ENCODE peak calls at places on chromosomes 12 and 14, in eight cellular contexts. One of them, this sample, is unnamed.
A peak's percentile ranks its signal among the peaks of the same experiment; 100 is the strongest.

GRCh38 chr12:79934309-79935020 is 432 bp downstream of the PPP1R12A start:
- DNase-seq in sciatic nerve: no peak
- DNase-seq in trophoblast cell: no peak
- DNase-seq in substantia nigra: peak; percentile 79
- DNase-seq in NCI-H1105: peak; percentile 48
- DNase-seq in Caki2: no peak
- DNase-seq in heart left ventricle: peak; percentile 78
- DNase-seq in ELR: peak; percentile 68
- DNase-seq in this sample: no peak

GRCh38 chr14:69152181-69152943 is 557 bp downstream of the DCAF5 start:
- DNase-seq in trophoblast cell: no peak
- DNase-seq in sciatic nerve: no peak
- DNase-seq in substantia nigra: peak; percentile 53
- DNase-seq in Caki2: no peak
- DNase-seq in ELR: peak; percentile 43
- DNase-seq in NCI-H1105: peak; percentile 38
- DNase-seq in heart left ventricle: peak; percentile 63
- DNase-seq in this sample: peak; percentile 52

GRCh38 chr12:52370906-52371608 is 3.8 kb upstream of the KRT85 start:
- DNase-seq in heart left ventricle: no peak
- DNase-seq in ELR: no peak
- DNase-seq in trophoblast cell: no peak
- DNase-seq in sciatic nerve: peak; percentile 81
- DNase-seq in Caki2: peak; percentile 48
- DNase-seq in substantia nigra: peak; percentile 77
- DNase-seq in NCI-H1105: no peak
- DNase-seq in this sample: peak; percentile 23

GRCh38 chr14:99736600-99737371 is 52.7 kb downstream of the CYP46A1 start:
- DNase-seq in heart left ventricle: peak; percentile 68
- DNase-seq in ELR: no peak
- DNase-seq in trophoblast cell: no peak
- DNase-seq in substantia nigra: no peak
- DNase-seq in NCI-H1105: no peak
- DNase-seq in Caki2: no peak
- DNase-seq in sciatic nerve: peak; percentile 61
- DNase-seq in this sample: no peak

GRCh38 chr12:125299840-125300239 is 234.6 kb downstream of the AACS start:
- DNase-seq in heart left ventricle: no peak
- DNase-seq in sciatic nerve: no peak
- DNase-seq in substantia nigra: no peak
- DNase-seq in trophoblast cell: no peak
- DNase-seq in ELR: no peak
- DNase-seq in Caki2: no peak
- DNase-seq in NCI-H1105: no peak
- DNase-seq in this sample: no peak

GRCh38 chr12:40015360-40015759 is 90.5 kb downstream of the SLC2A13 start:
- DNase-seq in trophoblast cell: no peak
- DNase-seq in heart left ventricle: no peak
- DNase-seq in Caki2: peak; percentile 18
- DNase-seq in NCI-H1105: no peak
- DNase-seq in substantia nigra: no peak
- DNase-seq in ELR: peak; percentile 39
- DNase-seq in sciatic nerve: no peak
- DNase-seq in this sample: no peak

GRCh38 chr14:74941676-74942097 is 13.7 kb downstream of the PGF start:
- DNase-seq in NCI-H1105: no peak
- DNase-seq in ELR: peak; percentile 76
- DNase-seq in Caki2: no peak
- DNase-seq in substantia nigra: peak; percentile 71
- DNase-seq in sciatic nerve: no peak
- DNase-seq in trophoblast cell: no peak
- DNase-seq in heart left ventricle: peak; percentile 82
- DNase-seq in this sample: peak; percentile 81

GRCh38 chr12:51323317-51323960 is 535 bp downstream of the BIN2 start:
- DNase-seq in NCI-H1105: no peak
- DNase-seq in trophoblast cell: no peak
- DNase-seq in Caki2: no peak
- DNase-seq in heart left ventricle: no peak
- DNase-seq in sciatic nerve: no peak
- DNase-seq in substantia nigra: no peak
- DNase-seq in ELR: no peak
- DNase-seq in this sample: no peak

GRCh38 chr12:87086118-87086891 is 830.1 kb upstream of the MGAT4C start:
- DNase-seq in Caki2: no peak
- DNase-seq in NCI-H1105: peak; percentile 11
- DNase-seq in trophoblast cell: no peak
- DNase-seq in sciatic nerve: no peak
- DNase-seq in ELR: peak; percentile 55
- DNase-seq in substantia nigra: no peak
- DNase-seq in heart left ventricle: no peak
- DNase-seq in this sample: no peak

GRCh38 chr14:64762044-64763034 is 58.1 kb downstream of the PLEKHG3 start:
- DNase-seq in NCI-H1105: peak; percentile 93
- DNase-seq in ELR: peak; percentile 76
- DNase-seq in trophoblast cell: peak; percentile 9
- DNase-seq in heart left ventricle: peak; percentile 91
- DNase-seq in Caki2: peak; percentile 87
- DNase-seq in sciatic nerve: peak; percentile 92
- DNase-seq in substantia nigra: peak; percentile 32
- DNase-seq in this sample: no peak

GRCh38 chr12:46933947-46934346 is 108.2 kb upstream of the SLC38A4 start:
- DNase-seq in sciatic nerve: no peak
- DNase-seq in Caki2: peak; percentile 22
- DNase-seq in substantia nigra: no peak
- DNase-seq in trophoblast cell: no peak
- DNase-seq in NCI-H1105: peak; percentile 6
- DNase-seq in heart left ventricle: no peak
- DNase-seq in ELR: peak; percentile 70
- DNase-seq in this sample: no peak

GRCh38 chr12:94718114-94718513 is 67.8 kb upstream of the TMCC3 start:
- DNase-seq in ELR: no peak
- DNase-seq in trophoblast cell: no peak
- DNase-seq in substantia nigra: no peak
- DNase-seq in heart left ventricle: no peak
- DNase-seq in sciatic nerve: no peak
- DNase-seq in NCI-H1105: no peak
- DNase-seq in Caki2: no peak
- DNase-seq in this sample: no peak

GRCh38 chr14:104363891-104364760 is 215.4 kb upstream of the C14orf180 start:
- DNase-seq in sciatic nerve: no peak
- DNase-seq in Caki2: no peak
- DNase-seq in heart left ventricle: peak; percentile 49
- DNase-seq in ELR: no peak
- DNase-seq in trophoblast cell: no peak
- DNase-seq in NCI-H1105: no peak
- DNase-seq in substantia nigra: no peak
- DNase-seq in this sample: peak; percentile 32

GRCh38 chr14:105141486-105142281 is 26.9 kb downstream of the JAG2 start:
- DNase-seq in sciatic nerve: no peak
- DNase-seq in substantia nigra: no peak
- DNase-seq in trophoblast cell: no peak
- DNase-seq in NCI-H1105: no peak
- DNase-seq in heart left ventricle: peak; percentile 58
- DNase-seq in ELR: no peak
- DNase-seq in Caki2: no peak
- DNase-seq in this sample: peak; percentile 42

GRCh38 chr12:75944097-75944904 is 87.3 kb downstream of the PHLDA1 start:
- DNase-seq in NCI-H1105: no peak
- DNase-seq in trophoblast cell: peak; percentile 33
- DNase-seq in Caki2: peak; percentile 78
- DNase-seq in ELR: peak; percentile 99
- DNase-seq in heart left ventricle: no peak
- DNase-seq in sciatic nerve: no peak
- DNase-seq in substantia nigra: no peak
- DNase-seq in this sample: peak; percentile 52

GRCh38 chr12:112406519-112407488 is 2.6 kb downstream of the RPL6 start:
- DNase-seq in sciatic nerve: no peak
- DNase-seq in heart left ventricle: no peak
- DNase-seq in NCI-H1105: no peak
- DNase-seq in substantia nigra: no peak
- DNase-seq in Caki2: no peak
- DNase-seq in ELR: no peak
- DNase-seq in trophoblast cell: no peak
- DNase-seq in this sample: no peak

GRCh38 chr12:91817512-91817911 is 328.1 kb downstream of the BTG1 start:
- DNase-seq in heart left ventricle: no peak
- DNase-seq in trophoblast cell: no peak
- DNase-seq in sciatic nerve: no peak
- DNase-seq in ELR: no peak
- DNase-seq in substantia nigra: no peak
- DNase-seq in Caki2: peak; percentile 37
- DNase-seq in NCI-H1105: no peak
- DNase-seq in this sample: no peak

GRCh38 chr12:78863482-78864427 is 819 bp upstream of the SYT1 start:
- DNase-seq in Caki2: peak; percentile 93
- DNase-seq in substantia nigra: peak; percentile 9
- DNase-seq in sciatic nerve: peak; percentile 69
- DNase-seq in NCI-H1105: peak; percentile 83
- DNase-seq in heart left ventricle: no peak
- DNase-seq in ELR: peak; percentile 80
- DNase-seq in trophoblast cell: peak; percentile 27
- DNase-seq in this sample: no peak

GRCh38 chr12:15937902-15938301 is 26.8 kb downstream of the DERA start:
- DNase-seq in Caki2: no peak
- DNase-seq in trophoblast cell: no peak
- DNase-seq in ELR: no peak
- DNase-seq in substantia nigra: no peak
- DNase-seq in NCI-H1105: no peak
- DNase-seq in sciatic nerve: no peak
- DNase-seq in heart left ventricle: no peak
- DNase-seq in this sample: no peak

GRCh38 chr12:9792961-9793617 is 32.4 kb upstream of the CD69 start:
- DNase-seq in trophoblast cell: peak; percentile 9
- DNase-seq in NCI-H1105: no peak
- DNase-seq in substantia nigra: no peak
- DNase-seq in sciatic nerve: no peak
- DNase-seq in heart left ventricle: no peak
- DNase-seq in ELR: peak; percentile 95
- DNase-seq in Caki2: no peak
- DNase-seq in this sample: no peak

GRCh38 chr14:67934087-67934486 is 114.5 kb downstream of the RAD51B start:
- DNase-seq in NCI-H1105: peak; percentile 70
- DNase-seq in trophoblast cell: peak; percentile 16
- DNase-seq in substantia nigra: no peak
- DNase-seq in heart left ventricle: no peak
- DNase-seq in Caki2: peak; percentile 78
- DNase-seq in ELR: peak; percentile 84
- DNase-seq in sciatic nerve: no peak
- DNase-seq in this sample: no peak

GRCh38 chr12:116597886-116598285 is 38.7 kb downstream of the MAP1LC3B2 start:
- DNase-seq in ELR: peak; percentile 37
- DNase-seq in substantia nigra: no peak
- DNase-seq in Caki2: no peak
- DNase-seq in NCI-H1105: no peak
- DNase-seq in heart left ventricle: no peak
- DNase-seq in trophoblast cell: peak; percentile 45
- DNase-seq in sciatic nerve: no peak
- DNase-seq in this sample: no peak

GRCh38 chr12:14156606-14157005 is 175.2 kb upstream of the GRIN2B start:
- DNase-seq in Caki2: no peak
- DNase-seq in trophoblast cell: no peak
- DNase-seq in heart left ventricle: no peak
- DNase-seq in substantia nigra: no peak
- DNase-seq in NCI-H1105: no peak
- DNase-seq in sciatic nerve: no peak
- DNase-seq in ELR: no peak
- DNase-seq in this sample: no peak

GRCh38 chr14:89330236-89331002 is 86.6 kb downstream of the FOXN3 start:
- DNase-seq in sciatic nerve: no peak
- DNase-seq in NCI-H1105: no peak
- DNase-seq in substantia nigra: no peak
- DNase-seq in ELR: no peak
- DNase-seq in Caki2: no peak
- DNase-seq in trophoblast cell: no peak
- DNase-seq in heart left ventricle: no peak
- DNase-seq in this sample: no peak

GRCh38 chr12:89469361-89469760 is 55.2 kb downstream of the GALNT4 start:
- DNase-seq in NCI-H1105: no peak
- DNase-seq in heart left ventricle: no peak
- DNase-seq in sciatic nerve: no peak
- DNase-seq in trophoblast cell: no peak
- DNase-seq in ELR: peak; percentile 79
- DNase-seq in substantia nigra: no peak
- DNase-seq in Caki2: no peak
- DNase-seq in this sample: no peak

GRCh38 chr14:75690010-75690409 is 29.0 kb downstream of the TTLL5 start:
- DNase-seq in sciatic nerve: no peak
- DNase-seq in NCI-H1105: no peak
- DNase-seq in trophoblast cell: no peak
- DNase-seq in ELR: no peak
- DNase-seq in substantia nigra: no peak
- DNase-seq in Caki2: no peak
- DNase-seq in heart left ventricle: no peak
- DNase-seq in this sample: no peak

GRCh38 chr14:81436296-81437138 is 36.4 kb upstream of the STON2 start:
- DNase-seq in substantia nigra: peak; percentile 71
- DNase-seq in NCI-H1105: peak; percentile 84
- DNase-seq in trophoblast cell: peak; percentile 64
- DNase-seq in ELR: peak; percentile 6
- DNase-seq in Caki2: peak; percentile 73
- DNase-seq in sciatic nerve: peak; percentile 83
- DNase-seq in heart left ventricle: peak; percentile 88
- DNase-seq in this sample: peak; percentile 49

GRCh38 chr12:108807996-108808725 is 49.2 kb downstream of the SSH1 start:
- DNase-seq in heart left ventricle: no peak
- DNase-seq in sciatic nerve: no peak
- DNase-seq in Caki2: no peak
- DNase-seq in ELR: no peak
- DNase-seq in substantia nigra: no peak
- DNase-seq in trophoblast cell: no peak
- DNase-seq in NCI-H1105: no peak
- DNase-seq in this sample: no peak

GRCh38 chr14:33435911-33436310 is 497.2 kb downstream of the NPAS3 start:
- DNase-seq in heart left ventricle: no peak
- DNase-seq in trophoblast cell: peak; percentile 58
- DNase-seq in sciatic nerve: no peak
- DNase-seq in substantia nigra: no peak
- DNase-seq in NCI-H1105: no peak
- DNase-seq in Caki2: peak; percentile 2
- DNase-seq in ELR: peak; percentile 86
- DNase-seq in this sample: no peak

GRCh38 chr14:68789002-68789797 is 3.7 kb downstream of the ZFP36L1 start:
- DNase-seq in Caki2: peak; percentile 70
- DNase-seq in sciatic nerve: peak; percentile 88
- DNase-seq in heart left ventricle: peak; percentile 91
- DNase-seq in trophoblast cell: peak; percentile 74
- DNase-seq in ELR: peak; percentile 88
- DNase-seq in substantia nigra: peak; percentile 79
- DNase-seq in NCI-H1105: peak; percentile 63
- DNase-seq in this sample: peak; percentile 85

GRCh38 chr12:100138048-100138907 is 4.4 kb downstream of the BLTP3B start:
- DNase-seq in heart left ventricle: no peak
- DNase-seq in Caki2: peak; percentile 7
- DNase-seq in substantia nigra: no peak
- DNase-seq in sciatic nerve: no peak
- DNase-seq in NCI-H1105: no peak
- DNase-seq in ELR: peak; percentile 46
- DNase-seq in trophoblast cell: no peak
- DNase-seq in this sample: no peak

GRCh38 chr14:92926931-92927330 is 4.0 kb downstream of the CHGA start:
- DNase-seq in sciatic nerve: no peak
- DNase-seq in substantia nigra: no peak
- DNase-seq in trophoblast cell: peak; percentile 25
- DNase-seq in Caki2: no peak
- DNase-seq in heart left ventricle: no peak
- DNase-seq in NCI-H1105: no peak
- DNase-seq in ELR: no peak
- DNase-seq in this sample: no peak

GRCh38 chr12:55996715-55997534 is at the start of gene SUOX:
- DNase-seq in substantia nigra: peak; percentile 97
- DNase-seq in NCI-H1105: peak; percentile 60
- DNase-seq in ELR: peak; percentile 98
- DNase-seq in Caki2: peak; percentile 98
- DNase-seq in sciatic nerve: peak; percentile 96
- DNase-seq in trophoblast cell: peak; percentile 97
- DNase-seq in heart left ventricle: peak; percentile 97
- DNase-seq in this sample: peak; percentile 93

GRCh38 chr14:67269338-67270060 is 28.3 kb downstream of the PALS1 start:
- DNase-seq in heart left ventricle: no peak
- DNase-seq in trophoblast cell: peak; percentile 12
- DNase-seq in Caki2: peak; percentile 13
- DNase-seq in sciatic nerve: no peak
- DNase-seq in substantia nigra: no peak
- DNase-seq in ELR: peak; percentile 14
- DNase-seq in NCI-H1105: no peak
- DNase-seq in this sample: no peak

This sample was measured in CD14-positive monocyte.